ENCODE peak calls at places on chromosomes 11 and 22, in eight cellular contexts. K is sigmoid colon; G is psoas muscle; F is left lung; R is NT2/D1; N is GM23338; L is testis; V is CD8-positive, alpha-beta memory T cell. I is an unnamed sample.

GRCh38 chr11:58788355-58789023 is 56.0 kb downstream of the GLYATL2 start:
- DNase-seq in R (no peak), K (no peak), G (no peak), F (no peak), V (no peak), N (peak; percentile 81), L (peak; percentile 68), I (peak; percentile 38)

GRCh38 chr11:3052109-3052479 is 5.1 kb downstream of the CARS1 start:
- DNase-seq in N (no peak), L (no peak), V (no peak), R (no peak), G (no peak), K (no peak), F (peak; percentile 41), I (peak; percentile 22)

GRCh38 chr11:824942-825341 is 2.8 kb upstream of the CRACR2B start:
- DNase-seq in L (no peak), V (no peak), G (no peak), K (no peak), F (no peak), R (no peak), N (no peak), I (no peak)

GRCh38 chr11:36155770-36156485 is 133.3 kb downstream of the COMMD9 start:
- DNase-seq in N (peak; percentile 24), L (no peak), F (no peak), R (no peak), G (no peak), K (no peak), V (no peak), I (no peak)

GRCh38 chr11:112002491-112003216 is 22.6 kb upstream of the DLAT start:
- DNase-seq in F (no peak), V (no peak), L (no peak), G (no peak), N (no peak), K (no peak), R (no peak), I (no peak)

GRCh38 chr11:123316003-123316402 is 114.1 kb upstream of the GRAMD1B start:
- DNase-seq in R (no peak), V (no peak), F (no peak), N (no peak), L (no peak), K (no peak), G (no peak), I (no peak)

GRCh38 chr11:44833221-44833620 is 106.5 kb downstream of the TSPAN18 start:
- DNase-seq in K (no peak), F (no peak), V (no peak), G (no peak), L (no peak), R (no peak), N (no peak), I (no peak)

GRCh38 chr11:27921472-27921871 is 186.5 kb downstream of the KIF18A start:
- DNase-seq in N (no peak), V (no peak), R (no peak), L (no peak), G (no peak), F (no peak), K (no peak), I (no peak)

GRCh38 chr11:94785509-94785908 is 17.4 kb downstream of the AMOTL1 start:
- DNase-seq in N (no peak), R (no peak), V (no peak), G (no peak), F (no peak), L (no peak), K (no peak), I (no peak)

GRCh38 chr11:94782446-94782845 is 14.3 kb downstream of the AMOTL1 start:
- DNase-seq in G (no peak), V (no peak), F (no peak), L (no peak), R (no peak), N (no peak), K (no peak), I (no peak)

GRCh38 chr11:94787798-94788197 is 19.6 kb downstream of the AMOTL1 start:
- DNase-seq in N (no peak), R (no peak), K (no peak), G (no peak), F (no peak), V (no peak), L (peak; percentile 35), I (no peak)

GRCh38 chr11:94786264-94787126 is 18.3 kb downstream of the AMOTL1 start:
- DNase-seq in N (peak; percentile 69), G (no peak), F (peak; percentile 31), V (no peak), R (no peak), L (no peak), K (no peak), I (no peak)

DNA sequence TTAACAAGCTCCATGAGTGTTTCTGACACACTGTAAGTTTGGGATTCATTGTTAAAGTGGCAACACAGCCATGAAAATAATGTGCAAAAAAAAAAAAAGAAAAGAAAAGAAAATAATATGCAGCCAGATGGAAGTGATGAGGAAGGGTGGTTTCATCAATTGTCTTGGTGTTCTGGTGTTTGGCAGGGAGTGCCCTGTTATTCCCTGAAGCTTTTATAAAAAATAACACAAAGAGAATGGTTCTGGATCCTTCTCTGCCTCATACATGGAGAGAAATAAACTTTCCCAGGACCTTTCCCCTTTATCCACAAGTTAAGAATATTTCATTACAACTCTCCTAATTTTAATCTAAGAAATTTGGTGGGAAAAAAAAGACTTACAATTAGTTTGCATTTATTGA is 16.7 kb downstream of the AMOTL1 start:
- DNase-seq in K (no peak), F (no peak), N (no peak), V (no peak), R (no peak), G (no peak), L (no peak), I (no peak)
- H3K4me1 ChIP-seq in K (peaks cover 93% of the 10 kb centered on the region), F (peaks cover 63% of the 10 kb centered on the region), N (peaks cover 37% of the 10 kb centered on the region), V (no peaks in the 10 kb centered on the region), R (no peaks in the 10 kb centered on the region), G (peaks cover 97% of the 10 kb centered on the region), L (peaks cover 11% of the 10 kb centered on the region), I (peaks cover 21% of the 10 kb centered on the region)

GRCh38 chr11:69531717-69532088 is 50.2 kb downstream of the LINC01488 start:
- DNase-seq in V (no peak), R (no peak), G (no peak), F (no peak), L (no peak), K (peak; percentile 25), N (no peak), I (no peak)

GRCh38 chr11:69535928-69536327 is 54.5 kb downstream of the LINC01488 start:
- DNase-seq in G (no peak), V (no peak), R (no peak), L (no peak), F (no peak), N (no peak), K (peak; percentile 41), I (no peak)

GRCh38 chr11:69536406-69536805 is 54.9 kb downstream of the LINC01488 start:
- DNase-seq in R (no peak), F (no peak), N (no peak), L (no peak), V (no peak), K (peak; percentile 30), G (no peak), I (no peak)

GRCh38 chr11:69533296-69534165 is 52.1 kb downstream of the LINC01488 start:
- DNase-seq in V (no peak), N (no peak), K (peak; percentile 53), F (no peak), R (no peak), G (no peak), L (no peak), I (no peak)

GRCh38 chr11:69534166-69534530 is 52.7 kb downstream of the LINC01488 start:
- DNase-seq in G (no peak), L (no peak), R (no peak), F (no peak), N (no peak), K (no peak), V (no peak), I (no peak)
- H3K27me3 ChIP-seq in G (no peaks in the 10 kb centered on the region), L (no peaks in the 10 kb centered on the region), R (no peaks in the 10 kb centered on the region), F (no peaks in the 10 kb centered on the region), N (no peaks in the 10 kb centered on the region), K (no peaks in the 10 kb centered on the region), V (no peaks in the 10 kb centered on the region), I (peaks cover 6% of the 10 kb centered on the region)

GRCh38 chr22:50467773-50468440 is 6.9 kb downstream of the SBF1 start:
- DNase-seq in F (no peak), L (no peak), K (no peak), N (no peak), V (no peak), G (no peak), R (no peak), I (no peak)

GRCh38 chr22:50471197-50471847 is 3.5 kb downstream of the SBF1 start:
- DNase-seq in V (no peak), N (no peak), R (no peak), F (peak; percentile 63), G (no peak), L (no peak), K (no peak), I (no peak)

GRCh38 chr22:50470491-50470890 is 4.3 kb downstream of the SBF1 start:
- DNase-seq in V (no peak), F (no peak), N (no peak), K (no peak), G (no peak), R (no peak), L (no peak), I (no peak)

GRCh38 chr22:50468626-50469025 is 6.2 kb downstream of the SBF1 start:
- DNase-seq in N (no peak), G (no peak), V (no peak), F (no peak), R (no peak), K (no peak), L (no peak), I (no peak)

DNA sequence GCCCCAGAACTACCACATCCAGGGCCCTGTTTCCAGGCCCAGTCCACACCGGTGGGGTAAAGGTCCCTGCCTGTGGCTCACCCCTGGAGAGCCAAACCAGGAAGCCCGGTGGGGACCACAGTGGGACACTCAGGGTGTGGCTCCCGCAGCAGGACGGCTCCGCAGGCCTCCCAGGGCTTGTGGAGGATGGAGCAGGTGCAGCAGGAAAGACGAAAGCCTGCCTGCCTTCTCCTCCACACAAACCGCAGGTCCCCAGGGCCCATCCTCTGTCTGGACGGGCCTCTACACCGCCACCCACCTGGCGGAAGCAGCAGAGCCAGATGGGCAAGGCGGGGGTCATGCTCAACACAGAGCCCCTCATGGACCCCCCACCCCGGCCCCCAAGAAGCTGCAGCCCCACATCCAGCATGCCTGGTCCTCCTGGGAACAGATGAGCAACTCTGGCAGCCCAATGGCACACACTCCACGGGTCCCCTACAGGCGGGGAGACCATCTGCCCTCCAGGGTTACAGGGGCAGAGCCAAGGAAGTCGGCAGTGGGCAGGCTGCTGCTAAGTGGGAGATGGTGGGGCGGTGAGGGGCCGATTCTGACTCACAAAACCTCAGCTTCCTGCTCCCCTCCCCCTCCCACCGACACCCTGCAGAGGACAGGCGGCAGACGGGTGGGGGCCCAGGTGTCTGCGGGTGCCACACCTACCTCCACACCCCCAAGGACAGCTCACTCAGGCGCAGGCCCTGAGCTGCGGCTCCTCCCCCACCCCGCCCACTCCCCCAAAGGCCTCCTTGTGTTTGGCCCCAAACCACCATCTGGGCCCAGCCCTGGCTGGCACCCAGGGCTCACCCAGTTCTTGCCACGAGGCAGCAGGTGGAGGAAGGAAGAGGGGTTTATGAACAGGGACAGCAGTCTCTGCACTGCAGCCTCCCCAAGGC is 5.2 kb downstream of the SBF1 start:
- DNase-seq in L (peak; percentile 26), R (no peak), V (peak; percentile 98), G (peak; percentile 52), N (peak; percentile 56), K (peak; percentile 70), F (peak; percentile 87), I (no peak)
- H3K4me3 ChIP-seq in L (no peak overlapping the region), R (no peak overlapping the region), V (peak overlapping the region; percentile 63), G (no peak overlapping the region), N (no peak overlapping the region), K (no peak overlapping the region), F (no peak overlapping the region), I (no peak overlapping the region)

DNA sequence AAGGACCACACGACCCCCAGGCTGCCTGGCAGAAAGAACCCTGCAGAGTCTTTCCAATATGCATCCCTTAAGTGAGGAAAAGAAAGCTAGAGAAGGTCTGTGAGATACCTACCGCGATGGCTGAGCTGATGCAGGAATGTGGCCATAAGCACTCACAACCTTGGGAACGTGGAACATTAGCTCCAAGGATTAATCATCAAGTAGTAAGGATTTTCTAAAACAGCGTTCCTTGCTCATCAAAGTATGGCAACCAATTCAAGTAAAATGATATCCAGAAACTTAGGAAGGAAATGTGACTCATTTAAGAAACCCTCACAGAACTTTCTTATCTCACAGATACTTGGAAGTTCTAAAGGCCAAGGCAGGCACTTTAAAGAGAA is 12.8 kb downstream of the PACSIN2 start:
- DNase-seq in F (no peak), L (no peak), R (peak; percentile 43), K (peak; percentile 8), G (no peak), V (no peak), N (peak; percentile 36), I (no peak)
- H3K4me1 ChIP-seq in F (peaks cover 93% of the 10 kb centered on the region), L (peaks cover 30% of the 10 kb centered on the region), R (peaks cover 12% of the 10 kb centered on the region), K (peaks cover 91% of the 10 kb centered on the region), G (peaks cover 46% of the 10 kb centered on the region), V (peaks cover 20% of the 10 kb centered on the region), N (peaks cover 74% of the 10 kb centered on the region), I (peaks cover 14% of the 10 kb centered on the region)